ENCODE peak calls at places on chromosome 4, in six cellular contexts. K, F, D, G, V and N are unnamed samples. For H3K27me3, the result is how much of the 10 kb centered on the place peaks cover.

GRCh38 chr4:82223715-82224114 is 150.1 kb downstream of the HNRNPD start:
- DNase-seq in F (no peak), V (no peak), K (no peak), D (no peak), G (no peak), N (no peak)

GRCh38 chr4:13248621-13249298 is 235.4 kb downstream of the RAB28 start:
- DNase-seq in G (no peak), V (no peak), F (peak), D (no peak), K (no peak), N (no peak)

GRCh38 chr4:53122280-53123116 is 243.4 kb downstream of the SCFD2 start:
- DNase-seq in D (no peak), G (no peak), V (no peak), K (no peak), F (no peak), N (no peak)

GRCh38 chr4:109079177-109079576 is 223.3 kb downstream of the COL25A1 start:
- DNase-seq in D (no peak), G (no peak), V (no peak), K (no peak), F (no peak), N (no peak)

GRCh38 chr4:119314356-119314755 is 7.6 kb downstream of the FABP2 start:
- DNase-seq in G (no peak), K (no peak), F (no peak), V (no peak), D (no peak), N (no peak)

GRCh38 chr4:71396382-71396781 is 57.6 kb downstream of the SLC4A4 start:
- DNase-seq in V (no peak), D (no peak), K (no peak), G (no peak), F (no peak), N (no peak)

GRCh38 chr4:83371936-83372335 is 37.3 kb upstream of the HPSE start:
- DNase-seq in K (no peak), V (no peak), F (no peak), D (no peak), G (no peak), N (no peak)

GRCh38 chr4:35972814-35973213 is 271.5 kb downstream of the ARAP2 start:
- DNase-seq in F (no peak), G (no peak), V (no peak), K (no peak), D (no peak), N (no peak)

GRCh38 chr4:182680196-182680771 is 236.9 kb downstream of the DCTD start:
- DNase-seq in K (no peak), D (no peak), V (no peak), F (no peak), G (no peak), N (no peak)

GRCh38 chr4:146398404-146398803 is 123.3 kb downstream of the SLC10A7 start:
- DNase-seq in F (no peak), K (no peak), D (no peak), V (no peak), G (no peak), N (no peak)

GRCh38 chr4:184347251-184348239 is 126.8 kb downstream of the IRF2 start:
- DNase-seq in K (no peak), V (no peak), G (no peak), D (no peak), F (no peak), N (no peak)

GRCh38 chr4:106315476-106315967 is 487 bp downstream of the TBCK start:
- DNase-seq in F (no peak), G (no peak), K (no peak), D (no peak), V (no peak), N (peak)

GRCh38 chr4:186500721-186501304 is 54.6 kb downstream of the MTNR1A start:
- DNase-seq in G (no peak), K (no peak), V (no peak), F (no peak), D (peak), N (no peak)

GRCh38 chr4:972651-973424 is 531 bp downstream of the DGKQ start:
- DNase-seq in V (peak), G (no peak), F (no peak), D (peak), K (peak), N (no peak)

GRCh38 chr4:82462415-82462831 is 32.0 kb downstream of the ENOPH1 start:
- DNase-seq in F (peak), K (peak), G (peak), V (peak), D (peak), N (peak)

GRCh38 chr4:1939664-1940509 is 68.7 kb downstream of the NSD2 start:
- DNase-seq in V (no peak), G (no peak), F (peak), D (no peak), K (no peak), N (no peak)

GRCh38 chr4:147769386-147769785 is 37.5 kb downstream of the ARHGAP10 start:
- DNase-seq in K (no peak), F (no peak), G (no peak), D (no peak), V (no peak), N (no peak)

GRCh38 chr4:1206299-1207156 is 34.1 kb upstream of the SPON2 start:
- DNase-seq in G (peak), D (peak), F (no peak), K (peak), V (peak), N (no peak)

GRCh38 chr4:164780839-164781238 is 26.9 kb downstream of the SMIM31 start:
- DNase-seq in F (no peak), D (no peak), V (no peak), G (no peak), K (no peak), N (no peak)

GRCh38 chr4:185772391-185773093 is 39.5 kb downstream of the SORBS2 start:
- DNase-seq in V (no peak), K (no peak), G (no peak), F (no peak), D (no peak), N (no peak)

GRCh38 chr4:186693159-186693815 is 30.4 kb downstream of the FAT1 start:
- DNase-seq in D (no peak), K (peak), V (peak), F (peak), G (no peak), N (no peak)

GRCh38 chr4:121182296-121182695 is 18.2 kb upstream of the TNIP3 start:
- DNase-seq in F (no peak), V (no peak), D (no peak), K (no peak), G (no peak), N (no peak)

GRCh38 chr4:680931-681645 is 6.7 kb downstream of the MYL5 start:
- DNase-seq in D (peak), K (peak), F (no peak), G (peak), V (peak), N (no peak)

GRCh38 chr4:71932941-71933340 is 98.9 kb upstream of the NPFFR2 start:
- DNase-seq in G (no peak), V (no peak), K (no peak), F (no peak), D (no peak), N (no peak)

GRCh38 chr4:118398226-118399090 is 45.7 kb upstream of the PRSS12 start:
- DNase-seq in D (no peak), K (no peak), F (no peak), V (no peak), G (no peak), N (no peak)

GRCh38 chr4:17324431-17324830 is 187.5 kb downstream of the QDPR start:
- DNase-seq in F (peak), K (no peak), V (peak), D (peak), G (no peak), N (no peak)

GRCh38 chr4:157075811-157076577 is at the start of gene GLRB:
- DNase-seq in D (peak), F (no peak), K (peak), V (peak), G (no peak), N (no peak)

GRCh38 chr4:2450394-2451035 is 18.4 kb upstream of the RNF4 start:
- DNase-seq in D (no peak), K (no peak), G (no peak), V (no peak), F (no peak), N (no peak)

GRCh38 chr4:77156533-77156911 is 485 bp upstream of the CCNG2 start:
- DNase-seq in G (peak), V (peak), F (peak), K (peak), D (peak), N (peak)
- TF ChIP-seq POLR2A in G (peak), V (peak), F (peak), K (peak), D (no peak), N (no peak)

DNA sequence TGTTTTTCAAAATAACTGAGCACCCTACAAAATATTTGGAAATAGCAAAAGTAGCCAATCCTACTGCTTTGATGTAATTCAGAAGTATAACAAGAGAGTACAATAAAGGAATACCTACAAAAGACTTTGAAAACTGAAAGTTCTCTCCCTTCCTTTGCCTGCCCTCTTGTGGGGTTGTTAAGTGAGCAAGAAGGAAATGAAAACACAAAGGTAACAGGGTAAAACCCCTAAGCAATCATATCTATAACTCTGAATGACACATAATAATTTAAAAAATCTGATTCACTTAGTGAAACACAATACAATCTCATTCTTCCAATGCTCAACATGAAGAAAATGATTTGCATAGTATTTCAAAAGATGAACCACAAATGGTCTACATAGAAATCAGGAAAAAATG is 98.2 kb downstream of the FRYL start:
- DNase-seq in V (no peak), K (no peak), D (no peak), F (no peak), G (no peak), N (no peak)
- TF ChIP-seq CTCF in V (no peak), K (peak), D (no peak), F (no peak), G (no peak), N (no peak)

GRCh38 chr4:3654036-3654807 is 112.0 kb upstream of the ADRA2C start:
- DNase-seq in D (no peak), K (no peak), G (no peak), V (no peak), F (no peak), N (no peak)
- H3K27me3 ChIP-seq in D (under half), K (under half), G (under half), V (under half), F (under half), N (under half)

GRCh38 chr4:37893164-37893563 is 2.3 kb downstream of the TBC1D1 start:
- DNase-seq in F (no peak), V (no peak), G (no peak), K (no peak), D (no peak), N (no peak)

GRCh38 chr4:37890501-37891220 is at the start of gene TBC1D1:
- DNase-seq in D (peak), V (peak), G (no peak), F (no peak), K (peak), N (peak)

GRCh38 chr4:37892641-37893040 is 1.8 kb downstream of the TBC1D1 start:
- DNase-seq in V (no peak), K (no peak), D (no peak), F (no peak), G (no peak), N (no peak)

GRCh38 chr4:37889849-37890500 is 909 bp upstream of the TBC1D1 start:
- DNase-seq in V (peak), D (peak), F (no peak), K (peak), G (no peak), N (no peak)

GRCh38 chr4:37891221-37892159 is 606 bp downstream of the TBC1D1 start:
- DNase-seq in K (peak), G (no peak), V (peak), F (no peak), D (no peak), N (no peak)
- TF ChIP-seq POLR2A in K (no peak), G (no peak), V (peak), F (no peak), D (no peak), N (no peak)

GRCh38 chr4:137531121-137531520 is 1.2 kb downstream of the PCDH18 start:
- DNase-seq in V (no peak), D (no peak), G (no peak), F (no peak), K (no peak), N (no peak)
- TF ChIP-seq CTCF in V (peak), D (peak), G (no peak), F (peak), K (no peak), N (no peak)

DNA sequence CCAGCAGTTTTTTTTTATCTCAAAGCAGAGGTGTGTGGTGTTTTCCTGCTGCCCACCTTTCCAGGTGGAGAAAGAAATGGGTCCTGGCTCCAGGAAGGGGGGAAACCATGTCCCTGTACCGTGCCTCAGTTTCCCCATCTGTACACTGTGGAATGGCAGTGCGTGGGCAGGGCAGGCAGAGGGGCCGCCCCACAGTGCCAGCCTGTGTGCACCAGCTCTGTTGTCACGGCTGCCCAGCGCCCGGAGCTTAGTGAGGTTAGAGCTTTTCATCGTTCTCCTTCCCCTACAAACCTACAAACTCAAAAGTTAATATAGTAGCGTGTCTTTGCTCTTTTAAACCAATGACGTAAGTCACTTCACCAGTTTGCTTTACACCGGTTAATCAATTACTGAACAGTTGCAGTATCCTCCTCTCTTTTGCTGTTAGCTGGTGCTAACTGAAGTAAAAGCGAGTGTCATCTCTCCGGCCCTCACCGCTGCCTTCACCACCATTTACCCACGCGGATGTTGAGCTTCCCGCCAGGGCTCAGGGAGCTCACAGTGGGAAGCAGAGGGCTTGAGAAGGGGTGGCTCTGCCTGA is 114.8 kb upstream of the ADRA2C start:
- DNase-seq in V (no peak), F (no peak), D (no peak), K (no peak), G (no peak), N (no peak)
- H3K27me3 ChIP-seq in V (under half), F (under half), D (under half), K (under half), G (under half), N (under half)

GRCh38 chr4:73418677-73419076 is 14.6 kb downstream of the ALB start:
- DNase-seq in V (no peak), F (no peak), K (no peak), D (no peak), G (no peak), N (no peak)
- TF ChIP-seq POLR2A in V (no peak), F (no peak), K (no peak), D (no peak), G (no peak), N (no peak)

GRCh38 chr4:158410272-158410671 is 111.4 kb upstream of the RXFP1 start:
- DNase-seq in V (no peak), G (no peak), D (no peak), K (no peak), F (peak), N (no peak)
- TF ChIP-seq CTCF in V (no peak), G (no peak), D (no peak), K (no peak), F (no peak), N (no peak)